ENCODE peak calls at places on chromosomes 3 and 15, in four cellular contexts. F is endothelial cell of umbilical vein, W is K562, R is GM12878. C is an unnamed sample.
A peak's percentile ranks its signal among the peaks of the same experiment; 100 is the strongest.

GRCh38 chr15:55627730-55628368 is 39.7 kb upstream of the PYGO1 start:
- DNase-seq in F (peak; percentile 76), W (no peak), R (no peak), C (peak; percentile 95)

GRCh38 chr3:33803894-33804526 is 5.6 kb downstream of the PDCD6IP start:
- DNase-seq in F (no peak), W (no peak), R (no peak), C (no peak)

GRCh38 chr3:158672293-158673176 is at the start of gene LXN:
- DNase-seq in F (peak; percentile 92), W (peak; percentile 43), R (peak; percentile 56), C (peak; percentile 87)

GRCh38 chr15:67731112-67731761 is 94.1 kb upstream of the SKOR1 start:
- DNase-seq in F (no peak), W (no peak), R (no peak), C (no peak)

GRCh38 chr3:43855674-43856299 is 165.0 kb downstream of the ABHD5 start:
- DNase-seq in F (peak; percentile 52), W (peak; percentile 30), R (peak; percentile 3), C (peak; percentile 56)

GRCh38 chr3:16203031-16203430 is 28.6 kb downstream of the GALNT15 start:
- DNase-seq in F (no peak), W (no peak), R (no peak), C (peak; percentile 84)

GRCh38 chr3:193240850-193241706 is at the start of gene PLAAT1:
- DNase-seq in F (peak; percentile 62), W (peak; percentile 78), R (no peak), C (peak; percentile 19)

GRCh38 chr3:142270407-142270806 is 45.0 kb upstream of the GK5 start:
- DNase-seq in F (no peak), W (no peak), R (no peak), C (no peak)

GRCh38 chr15:75174736-75175135 is 26.9 kb upstream of the C15orf39 start:
- DNase-seq in F (no peak), W (no peak), R (no peak), C (no peak)

GRCh38 chr15:95799286-95800187 is 531.0 kb upstream of the NR2F2 start:
- DNase-seq in F (peak; percentile 85), W (no peak), R (no peak), C (peak; percentile 90)

GRCh38 chr15:65791335-65792129 is 561 bp downstream of the DENND4A start:
- DNase-seq in F (peak; percentile 56), W (no peak), R (no peak), C (no peak)

GRCh38 chr3:83849331-83849730 is 1109.5 kb upstream of the CADM2 start:
- DNase-seq in F (no peak), W (no peak), R (no peak), C (no peak)

GRCh38 chr15:41661529-41662225 is 1.5 kb downstream of the MGA start:
- DNase-seq in F (peak; percentile 75), W (peak; percentile 71), R (peak; percentile 43), C (peak; percentile 82)

GRCh38 chr15:64152507-64153387 is 1.2 kb downstream of the SNX22 start:
- DNase-seq in F (no peak), W (no peak), R (no peak), C (no peak)

GRCh38 chr15:57340673-57341259 is 35.5 kb upstream of the CGNL1 start:
- DNase-seq in F (peak; percentile 82), W (peak; percentile 77), R (peak; percentile 15), C (peak; percentile 65)

GRCh38 chr3:4421121-4421520 is 45.9 kb downstream of the SUMF1 start:
- DNase-seq in F (no peak), W (peak; percentile 28), R (no peak), C (peak; percentile 83)

GRCh38 chr3:130759692-130760338 is 13.2 kb upstream of the PIK3R4 start:
- DNase-seq in F (peak; percentile 61), W (peak; percentile 8), R (no peak), C (peak; percentile 49)

GRCh38 chr15:90851945-90852344 is 16.4 kb upstream of the FURIN start:
- DNase-seq in F (no peak), W (no peak), R (no peak), C (no peak)

GRCh38 chr3:151256761-151257160 is 21.6 kb downstream of the P2RY14 start:
- DNase-seq in F (no peak), W (no peak), R (no peak), C (no peak)

GRCh38 chr3:180656406-180656805 is 22.9 kb downstream of the CCDC39 start:
- DNase-seq in F (no peak), W (no peak), R (no peak), C (no peak)

GRCh38 chr3:484302-484701 is 287.7 kb downstream of the CHL1 start:
- DNase-seq in F (no peak), W (no peak), R (no peak), C (no peak)

GRCh38 chr3:111156506-111156905 is 84.9 kb downstream of the NECTIN3 start:
- DNase-seq in F (no peak), W (no peak), R (no peak), C (no peak)

GRCh38 chr15:36738817-36739216 is 159.4 kb downstream of the CDIN1 start:
- DNase-seq in F (no peak), W (no peak), R (no peak), C (peak; percentile 46)

GRCh38 chr3:119323401-119324107 is 29.4 kb downstream of the ARHGAP31 start:
- DNase-seq in F (no peak), W (no peak), R (no peak), C (no peak)

GRCh38 chr3:126663257-126663656 is 8.3 kb upstream of the TXNRD3 start:
- DNase-seq in F (no peak), W (no peak), R (no peak), C (no peak)

GRCh38 chr3:134600166-134600670 is 50.6 kb downstream of the KY start:
- DNase-seq in F (no peak), W (no peak), R (no peak), C (no peak)

GRCh38 chr3:144369151-144369879 is 397.7 kb downstream of the DIPK2A start:
- DNase-seq in F (no peak), W (no peak), R (no peak), C (no peak)

GRCh38 chr3:184368804-184369183 is 7.3 kb downstream of the POLR2H start:
- DNase-seq in F (peak; percentile 87), W (no peak), R (no peak), C (peak; percentile 75)

GRCh38 chr3:136546718-136547117 is 205.5 kb downstream of the STAG1 start:
- DNase-seq in F (peak; percentile 28), W (peak; percentile 7), R (no peak), C (peak; percentile 22)

GRCh38 chr3:98986073-98986472 is 84.6 kb upstream of the DCBLD2 start:
- DNase-seq in F (peak; percentile 92), W (peak; percentile 9), R (no peak), C (peak; percentile 97)

GRCh38 chr15:90716317-90716975 is 700 bp upstream of the BLM start:
- DNase-seq in F (peak; percentile 23), W (peak; percentile 29), R (no peak), C (peak; percentile 5)

GRCh38 chr15:56295433-56295832 is 51.8 kb upstream of the RFX7 start:
- DNase-seq in F (no peak), W (no peak), R (no peak), C (no peak)

GRCh38 chr3:44529927-44530326 is 25.1 kb upstream of the ZKSCAN7 start:
- DNase-seq in F (peak; percentile 8), W (no peak), R (no peak), C (peak; percentile 23)

DNA sequence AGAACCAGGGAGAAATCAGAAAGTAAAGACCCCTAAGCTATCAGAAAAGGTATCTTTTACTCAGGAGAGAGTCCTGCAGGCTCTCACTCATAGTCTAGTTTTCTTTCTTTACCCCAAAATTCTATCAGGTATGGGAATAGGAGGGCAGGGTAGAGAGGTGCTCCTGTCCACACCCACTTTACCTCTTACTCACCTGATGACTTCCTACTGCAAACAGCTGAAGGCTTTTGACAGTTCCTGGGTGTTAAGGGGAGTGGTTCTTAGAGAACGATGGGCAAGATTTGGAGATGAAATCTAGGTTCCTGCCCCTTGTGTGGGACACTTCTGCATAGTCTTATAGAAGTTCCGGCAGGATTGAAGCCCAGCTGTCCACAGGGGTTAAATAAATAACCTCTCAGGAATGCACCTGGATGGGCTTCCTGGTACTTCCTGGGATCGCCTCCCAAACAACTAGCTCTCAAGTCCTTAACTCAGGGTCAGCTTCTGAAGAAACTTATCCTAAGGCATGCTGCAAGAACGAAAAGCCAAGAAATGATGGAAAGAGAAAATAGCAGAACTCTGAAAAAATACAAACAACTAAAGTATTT is 10.8 kb upstream of the TNFAIP8L3 start:
- DNase-seq in F (no peak), W (no peak), R (no peak), C (no peak)
- TF ChIP-seq FOS in F (no peak), W (no peak), R (no peak), C (no peak)

DNA sequence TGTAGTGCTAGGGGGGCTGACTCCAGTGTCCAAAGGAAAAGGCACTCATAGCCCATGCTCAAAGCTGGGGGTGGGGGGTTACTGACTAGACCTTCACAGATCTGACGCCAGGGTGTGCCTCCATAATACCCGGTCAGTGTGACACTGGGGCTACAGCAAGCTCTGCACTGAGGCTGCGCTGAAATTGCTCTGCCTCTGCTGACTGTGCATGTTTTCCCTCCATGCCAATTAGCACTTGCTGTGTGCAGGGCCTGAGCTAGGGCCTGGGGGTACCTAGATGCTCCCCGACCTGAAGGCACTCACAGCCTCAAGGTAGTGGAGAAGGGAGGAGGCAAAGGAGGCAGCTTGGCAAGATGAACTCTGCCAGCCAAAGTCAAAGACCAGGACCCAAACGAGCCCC is 5.2 kb downstream of the CAMKV start:
- DNase-seq in F (no peak), W (no peak), R (no peak), C (no peak)
- TF ChIP-seq FOS in F (no peak), W (no peak), R (no peak), C (no peak)

DNA sequence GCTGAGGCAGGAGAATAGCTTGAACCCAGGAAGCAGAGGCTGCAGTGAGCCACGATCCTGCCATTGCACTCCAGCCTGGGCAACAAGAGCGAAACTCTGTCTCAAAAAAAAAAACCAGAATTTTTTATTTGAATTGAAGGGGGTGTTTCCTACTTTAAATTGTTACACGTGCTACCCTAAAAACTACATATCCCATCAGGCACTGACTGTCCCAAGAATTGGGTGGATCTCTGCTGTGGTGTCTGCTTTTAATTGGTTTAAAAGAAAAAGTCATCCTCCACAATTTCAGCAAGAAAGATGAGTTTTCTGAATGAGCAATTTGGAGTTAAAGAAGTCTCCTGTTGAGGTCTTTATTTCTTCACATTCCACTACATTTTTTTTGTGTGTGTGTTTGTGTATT is 2.1 kb downstream of the PDIA3 start:
- DNase-seq in F (no peak), W (no peak), R (no peak), C (peak; percentile 24)
- TF ChIP-seq FOS in F (no peak), W (no peak), R (no peak), C (no peak)

DNA sequence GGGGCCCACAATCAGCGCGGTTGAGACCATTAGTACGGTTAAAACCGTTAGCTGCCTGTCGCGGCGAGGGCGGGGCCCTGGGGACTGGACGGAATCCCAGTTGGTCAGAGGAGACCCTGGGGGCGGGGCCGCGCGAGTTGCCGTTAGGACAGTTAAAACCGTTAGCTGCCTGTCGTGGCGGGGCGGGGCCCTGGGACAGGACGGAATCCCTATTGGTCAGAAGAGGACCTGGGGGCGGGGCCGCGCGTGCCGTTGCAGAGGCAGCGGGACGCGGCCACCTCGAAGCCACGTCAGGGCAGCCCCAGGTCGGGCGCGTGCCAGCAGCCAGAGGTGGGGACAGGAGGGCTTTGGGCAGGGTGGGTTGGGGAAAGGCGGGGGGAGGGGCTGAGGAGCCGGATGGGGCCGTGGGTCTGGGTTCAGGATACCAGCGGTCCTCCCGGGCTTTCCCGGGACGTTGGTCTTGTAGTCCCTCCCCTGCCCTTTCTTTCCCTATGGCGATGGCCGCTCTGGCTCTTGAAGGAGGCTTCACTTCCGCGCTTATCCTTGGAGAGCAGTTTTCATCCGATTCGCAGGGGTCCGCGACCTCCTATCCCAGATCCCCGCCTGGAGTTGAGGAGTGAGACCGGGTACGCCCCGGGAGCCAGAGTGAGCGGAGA is 28.0 kb downstream of the KLHDC8B start:
- DNase-seq in F (peak; percentile 83), W (no peak), R (no peak), C (peak; percentile 24)
- TF ChIP-seq FOS in F (no peak), W (no peak), R (no peak), C (no peak)